ENCODE peak calls at places on chromosomes 1 and 21, in six cellular contexts. One of them, this sample, is unnamed. For H3K9me3 and H3K36me3, the result is how much of the 10 kb centered on the place peaks cover.

GRCh38 chr1:172559811-172560210 is 26.9 kb downstream of the SUCO start:
- DNase-seq in thoracic aorta: no peak
- DNase-seq in psoas muscle: no peak
- DNase-seq in MM.1S: no peak
- DNase-seq in cardiac muscle cell: no peak
- DNase-seq in fibroblast of lung: no peak
- DNase-seq in this sample: no peak

GRCh38 chr1:10557714-10558113 is 83.0 kb downstream of the PEX14 start:
- DNase-seq in thoracic aorta: no peak
- DNase-seq in MM.1S: no peak
- DNase-seq in cardiac muscle cell: no peak
- DNase-seq in fibroblast of lung: no peak
- DNase-seq in psoas muscle: no peak
- DNase-seq in this sample: no peak

GRCh38 chr1:43622901-43623780 is 26.8 kb upstream of the KDM4A start:
- DNase-seq in cardiac muscle cell: no peak
- DNase-seq in psoas muscle: no peak
- DNase-seq in MM.1S: no peak
- DNase-seq in fibroblast of lung: no peak
- DNase-seq in thoracic aorta: no peak
- DNase-seq in this sample: no peak

GRCh38 chr1:47031059-47031458 is 7.6 kb downstream of the CYP4X1 start:
- DNase-seq in MM.1S: no peak
- DNase-seq in fibroblast of lung: peak
- DNase-seq in psoas muscle: no peak
- DNase-seq in cardiac muscle cell: no peak
- DNase-seq in thoracic aorta: no peak
- DNase-seq in this sample: no peak

GRCh38 chr1:118325545-118326225 is 140.7 kb upstream of the SPAG17 start:
- DNase-seq in MM.1S: no peak
- DNase-seq in fibroblast of lung: no peak
- DNase-seq in psoas muscle: no peak
- DNase-seq in cardiac muscle cell: no peak
- DNase-seq in thoracic aorta: no peak
- DNase-seq in this sample: no peak

GRCh38 chr1:201714542-201715276 is 114.2 kb upstream of the IPO9 start:
- DNase-seq in cardiac muscle cell: peak
- DNase-seq in fibroblast of lung: peak
- DNase-seq in psoas muscle: peak
- DNase-seq in MM.1S: no peak
- DNase-seq in thoracic aorta: peak
- DNase-seq in this sample: no peak

GRCh38 chr1:19605884-19606442 is 38.1 kb upstream of the NBL1 start:
- DNase-seq in thoracic aorta: no peak
- DNase-seq in MM.1S: no peak
- DNase-seq in fibroblast of lung: no peak
- DNase-seq in cardiac muscle cell: no peak
- DNase-seq in psoas muscle: no peak
- DNase-seq in this sample: no peak

GRCh38 chr21:16870116-16870515 is 642.7 kb upstream of the CXADR start:
- DNase-seq in cardiac muscle cell: no peak
- DNase-seq in MM.1S: no peak
- DNase-seq in thoracic aorta: no peak
- DNase-seq in fibroblast of lung: peak
- DNase-seq in psoas muscle: no peak
- DNase-seq in this sample: no peak

GRCh38 chr1:14282583-14283186 is 315.8 kb upstream of the KAZN start:
- DNase-seq in cardiac muscle cell: no peak
- DNase-seq in psoas muscle: no peak
- DNase-seq in fibroblast of lung: no peak
- DNase-seq in MM.1S: no peak
- DNase-seq in thoracic aorta: no peak
- DNase-seq in this sample: no peak

GRCh38 chr1:102071451-102071850 is 74.7 kb upstream of the OLFM3 start:
- DNase-seq in fibroblast of lung: no peak
- DNase-seq in cardiac muscle cell: no peak
- DNase-seq in thoracic aorta: no peak
- DNase-seq in psoas muscle: no peak
- DNase-seq in MM.1S: no peak
- DNase-seq in this sample: no peak

GRCh38 chr1:11132571-11133293 is 33.1 kb upstream of the EXOSC10 start:
- DNase-seq in fibroblast of lung: no peak
- DNase-seq in psoas muscle: no peak
- DNase-seq in MM.1S: no peak
- DNase-seq in cardiac muscle cell: no peak
- DNase-seq in thoracic aorta: no peak
- DNase-seq in this sample: no peak

GRCh38 chr1:161335796-161336195 is 21.6 kb downstream of the SDHC start:
- DNase-seq in cardiac muscle cell: no peak
- DNase-seq in fibroblast of lung: no peak
- DNase-seq in thoracic aorta: no peak
- DNase-seq in MM.1S: no peak
- DNase-seq in psoas muscle: no peak
- DNase-seq in this sample: no peak

GRCh38 chr1:204065174-204065985 is 7.5 kb upstream of the SOX13 start:
- DNase-seq in MM.1S: no peak
- DNase-seq in fibroblast of lung: peak
- DNase-seq in thoracic aorta: no peak
- DNase-seq in psoas muscle: peak
- DNase-seq in cardiac muscle cell: no peak
- DNase-seq in this sample: no peak

GRCh38 chr1:81340258-81340657 is 460.5 kb upstream of the ADGRL2 start:
- DNase-seq in thoracic aorta: no peak
- DNase-seq in fibroblast of lung: no peak
- DNase-seq in psoas muscle: no peak
- DNase-seq in cardiac muscle cell: no peak
- DNase-seq in MM.1S: no peak
- DNase-seq in this sample: no peak

GRCh38 chr1:38061290-38061689 is 14.7 kb upstream of the POU3F1 start:
- DNase-seq in psoas muscle: no peak
- DNase-seq in thoracic aorta: no peak
- DNase-seq in MM.1S: no peak
- DNase-seq in cardiac muscle cell: no peak
- DNase-seq in fibroblast of lung: no peak
- DNase-seq in this sample: no peak

GRCh38 chr1:209657140-209657879 is 5.1 kb upstream of the LAMB3 start:
- DNase-seq in fibroblast of lung: no peak
- DNase-seq in thoracic aorta: no peak
- DNase-seq in cardiac muscle cell: no peak
- DNase-seq in psoas muscle: no peak
- DNase-seq in MM.1S: no peak
- DNase-seq in this sample: no peak

GRCh38 chr1:207306603-207307002 is 14.9 kb upstream of the CD55 start:
- DNase-seq in MM.1S: no peak
- DNase-seq in fibroblast of lung: no peak
- DNase-seq in cardiac muscle cell: no peak
- DNase-seq in psoas muscle: no peak
- DNase-seq in thoracic aorta: no peak
- DNase-seq in this sample: no peak

GRCh38 chr1:16250547-16251251 is 13.7 kb upstream of the CPLANE2 start:
- DNase-seq in MM.1S: no peak
- DNase-seq in thoracic aorta: no peak
- DNase-seq in cardiac muscle cell: no peak
- DNase-seq in fibroblast of lung: no peak
- DNase-seq in psoas muscle: no peak
- DNase-seq in this sample: no peak

GRCh38 chr1:18079941-18080340 is 27.7 kb upstream of the IGSF21 start:
- DNase-seq in thoracic aorta: no peak
- DNase-seq in cardiac muscle cell: no peak
- DNase-seq in fibroblast of lung: no peak
- DNase-seq in psoas muscle: no peak
- DNase-seq in MM.1S: no peak
- DNase-seq in this sample: no peak

GRCh38 chr1:156684227-156684782 is 7.1 kb upstream of the NES start:
- DNase-seq in thoracic aorta: no peak
- DNase-seq in fibroblast of lung: no peak
- DNase-seq in psoas muscle: no peak
- DNase-seq in cardiac muscle cell: no peak
- DNase-seq in MM.1S: no peak
- DNase-seq in this sample: peak

GRCh38 chr1:81682490-81682889 is 118.2 kb upstream of the ADGRL2 start:
- DNase-seq in thoracic aorta: no peak
- DNase-seq in MM.1S: no peak
- DNase-seq in psoas muscle: no peak
- DNase-seq in fibroblast of lung: no peak
- DNase-seq in cardiac muscle cell: peak
- DNase-seq in this sample: no peak

GRCh38 chr1:11615109-11615508 is 39.1 kb downstream of the FBXO2 start:
- DNase-seq in thoracic aorta: no peak
- DNase-seq in cardiac muscle cell: no peak
- DNase-seq in fibroblast of lung: no peak
- DNase-seq in psoas muscle: no peak
- DNase-seq in MM.1S: no peak
- DNase-seq in this sample: no peak

GRCh38 chr1:110864260-110864659 is 8.7 kb upstream of the CD53 start:
- DNase-seq in cardiac muscle cell: no peak
- DNase-seq in thoracic aorta: no peak
- DNase-seq in fibroblast of lung: no peak
- DNase-seq in psoas muscle: no peak
- DNase-seq in MM.1S: no peak
- DNase-seq in this sample: no peak
- H3K9me3 ChIP-seq in cardiac muscle cell: under half
- H3K9me3 ChIP-seq in thoracic aorta: under half
- H3K9me3 ChIP-seq in fibroblast of lung: under half
- H3K9me3 ChIP-seq in psoas muscle: under half
- H3K9me3 ChIP-seq in MM.1S: under half
- H3K9me3 ChIP-seq in this sample: under half

DNA sequence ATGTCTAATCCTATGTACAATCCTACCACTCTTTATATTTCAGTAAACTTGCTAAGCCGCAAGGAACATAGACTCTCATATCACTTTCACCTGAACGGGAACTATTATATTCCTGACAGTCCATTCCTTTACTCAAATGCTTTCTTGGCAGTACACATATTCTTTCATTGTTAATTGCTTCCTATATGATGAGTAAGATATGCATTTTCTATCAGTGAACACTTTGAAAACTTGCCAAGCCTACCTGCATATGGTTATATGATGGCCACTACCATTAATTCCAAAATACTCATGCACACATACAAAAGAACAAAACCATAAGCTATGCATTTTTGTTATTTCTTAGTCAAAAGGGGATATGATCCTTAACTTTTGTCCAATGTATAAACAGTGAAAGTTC is 341.5 kb downstream of the VAV3 start:
- DNase-seq in fibroblast of lung: no peak
- DNase-seq in cardiac muscle cell: no peak
- DNase-seq in MM.1S: no peak
- DNase-seq in psoas muscle: no peak
- DNase-seq in thoracic aorta: no peak
- DNase-seq in this sample: no peak
- H3K36me3 ChIP-seq in fibroblast of lung: under half
- H3K36me3 ChIP-seq in cardiac muscle cell: under half
- H3K36me3 ChIP-seq in MM.1S: under half
- H3K36me3 ChIP-seq in psoas muscle: under half
- H3K36me3 ChIP-seq in thoracic aorta: under half
- H3K36me3 ChIP-seq in this sample: under half

GRCh38 chr21:40797881-40798280 is 49.1 kb downstream of the DSCAM start:
- DNase-seq in cardiac muscle cell: no peak
- DNase-seq in thoracic aorta: no peak
- DNase-seq in psoas muscle: no peak
- DNase-seq in fibroblast of lung: no peak
- DNase-seq in MM.1S: no peak
- DNase-seq in this sample: no peak
- H3K9me3 ChIP-seq in cardiac muscle cell: under half
- H3K9me3 ChIP-seq in thoracic aorta: under half
- H3K9me3 ChIP-seq in psoas muscle: under half
- H3K9me3 ChIP-seq in fibroblast of lung: under half
- H3K9me3 ChIP-seq in MM.1S: under half
- H3K9me3 ChIP-seq in this sample: under half

GRCh38 chr21:46122241-46122671 is 24.3 kb downstream of the COL6A2 start:
- DNase-seq in fibroblast of lung: peak
- DNase-seq in psoas muscle: no peak
- DNase-seq in MM.1S: no peak
- DNase-seq in thoracic aorta: no peak
- DNase-seq in cardiac muscle cell: no peak
- DNase-seq in this sample: no peak
- H3K36me3 ChIP-seq in fibroblast of lung: half or more
- H3K36me3 ChIP-seq in psoas muscle: under half
- H3K36me3 ChIP-seq in MM.1S: under half
- H3K36me3 ChIP-seq in thoracic aorta: half or more
- H3K36me3 ChIP-seq in cardiac muscle cell: under half
- H3K36me3 ChIP-seq in this sample: under half

GRCh38 chr1:54500030-54500389 is 48.0 kb upstream of the ACOT11 start:
- DNase-seq in MM.1S: no peak
- DNase-seq in thoracic aorta: no peak
- DNase-seq in cardiac muscle cell: no peak
- DNase-seq in psoas muscle: no peak
- DNase-seq in fibroblast of lung: no peak
- DNase-seq in this sample: no peak
- H3K9me3 ChIP-seq in MM.1S: under half
- H3K9me3 ChIP-seq in thoracic aorta: under half
- H3K9me3 ChIP-seq in cardiac muscle cell: under half
- H3K9me3 ChIP-seq in psoas muscle: under half
- H3K9me3 ChIP-seq in fibroblast of lung: under half
- H3K9me3 ChIP-seq in this sample: under half

DNA sequence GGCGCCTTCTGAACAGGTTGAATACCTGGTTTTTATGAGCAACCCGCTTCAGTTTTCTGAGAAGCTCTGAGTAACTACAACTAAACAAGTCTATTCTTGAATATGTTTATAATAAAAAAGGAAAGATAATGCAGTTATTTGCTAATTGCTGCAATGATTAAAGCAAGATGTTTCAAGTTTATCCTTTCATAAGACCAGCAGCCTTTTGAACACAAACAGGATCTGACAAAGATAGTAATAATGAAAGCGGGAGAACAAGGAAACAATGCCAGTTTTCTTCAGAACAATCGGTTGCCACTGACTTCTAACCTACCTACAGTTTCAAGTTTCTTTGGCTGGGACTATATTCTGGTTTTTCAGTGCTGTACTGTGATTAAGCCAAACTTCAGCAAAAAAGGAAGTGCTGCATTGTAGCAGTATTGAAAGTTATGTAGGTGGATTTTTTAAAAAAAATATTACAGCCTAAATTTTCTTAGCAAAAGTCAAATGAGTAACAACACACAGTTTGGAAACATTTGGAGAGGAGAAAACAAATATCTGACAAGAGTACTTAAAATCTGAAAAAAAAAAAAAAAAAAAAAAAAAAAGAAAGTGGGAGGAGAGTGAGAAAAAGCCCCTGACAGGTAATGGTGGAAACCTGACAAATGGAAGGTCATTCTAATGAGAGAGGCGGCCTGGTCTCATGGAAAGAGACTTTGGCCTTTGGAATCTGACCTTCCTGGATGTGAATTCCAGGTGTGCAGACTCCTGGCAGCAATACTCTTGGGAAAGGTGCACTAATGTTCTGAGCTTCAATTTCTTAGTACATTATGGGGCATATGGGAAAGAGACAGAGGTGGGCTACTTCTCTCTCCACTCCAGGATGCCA is 11.4 kb downstream of the KCNJ15 start:
- DNase-seq in thoracic aorta: no peak
- DNase-seq in cardiac muscle cell: no peak
- DNase-seq in psoas muscle: no peak
- DNase-seq in fibroblast of lung: peak
- DNase-seq in MM.1S: peak
- DNase-seq in this sample: no peak
- H3K36me3 ChIP-seq in thoracic aorta: under half
- H3K36me3 ChIP-seq in cardiac muscle cell: under half
- H3K36me3 ChIP-seq in psoas muscle: under half
- H3K36me3 ChIP-seq in fibroblast of lung: under half
- H3K36me3 ChIP-seq in MM.1S: under half
- H3K36me3 ChIP-seq in this sample: under half

GRCh38 chr21:7952648-7953047 is 2568.7 kb upstream of the TPTE start:
- DNase-seq in cardiac muscle cell: no peak
- DNase-seq in thoracic aorta: no peak
- DNase-seq in MM.1S: no peak
- DNase-seq in fibroblast of lung: no peak
- DNase-seq in psoas muscle: no peak
- DNase-seq in this sample: no peak
- H3K9me3 ChIP-seq in cardiac muscle cell: half or more
- H3K9me3 ChIP-seq in thoracic aorta: half or more
- H3K9me3 ChIP-seq in MM.1S: under half
- H3K9me3 ChIP-seq in fibroblast of lung: under half
- H3K9me3 ChIP-seq in psoas muscle: half or more
- H3K9me3 ChIP-seq in this sample: half or more

This sample was measured in naive thymus-derived CD4-positive, alpha-beta T cell.